ENCODE peak calls at places on chromosomes 11 and 22, in four cellular contexts. One of them, this sample, is unnamed.

GRCh38 chr11:26936109-26936508 is 57.8 kb upstream of the FIBIN start:
- DNase-seq in K562: no peak
- DNase-seq in HepG2: no peak
- DNase-seq in GM12878: no peak
- DNase-seq in this sample: no peak

GRCh38 chr11:23023319-23023718 is 163.0 kb upstream of the CCDC179 start:
- DNase-seq in K562: no peak
- DNase-seq in HepG2: no peak
- DNase-seq in GM12878: no peak
- DNase-seq in this sample: no peak

GRCh38 chr11:28241760-28242159 is 133.6 kb downstream of the METTL15 start:
- DNase-seq in HepG2: no peak
- DNase-seq in GM12878: no peak
- DNase-seq in K562: no peak
- DNase-seq in this sample: no peak

GRCh38 chr11:65609711-65610110 is 4.3 kb downstream of the MAP3K11 start:
- DNase-seq in GM12878: no peak
- DNase-seq in K562: no peak
- DNase-seq in HepG2: no peak
- DNase-seq in this sample: no peak

GRCh38 chr11:83156150-83156995 is 558 bp upstream of the PCF11 start:
- DNase-seq in HepG2: peak
- DNase-seq in GM12878: peak
- DNase-seq in K562: peak
- DNase-seq in this sample: peak

GRCh38 chr11:45997599-45997998 is 75.1 kb downstream of the LARGE2 start:
- DNase-seq in K562: peak
- DNase-seq in HepG2: no peak
- DNase-seq in GM12878: no peak
- DNase-seq in this sample: no peak

GRCh38 chr11:60942970-60943565 is 8.9 kb downstream of the SLC15A3 start:
- DNase-seq in K562: no peak
- DNase-seq in HepG2: no peak
- DNase-seq in GM12878: no peak
- DNase-seq in this sample: no peak

GRCh38 chr11:47766363-47767227 is 546 bp downstream of the FNBP4 start:
- DNase-seq in K562: no peak
- DNase-seq in HepG2: peak
- DNase-seq in GM12878: no peak
- DNase-seq in this sample: peak

GRCh38 chr11:58060535-58060934 is 29.8 kb downstream of the OR6Q1 start:
- DNase-seq in HepG2: no peak
- DNase-seq in GM12878: no peak
- DNase-seq in K562: no peak
- DNase-seq in this sample: no peak

GRCh38 chr11:57387284-57388030 is 3.0 kb downstream of the PRG2 start:
- DNase-seq in K562: peak
- DNase-seq in GM12878: no peak
- DNase-seq in HepG2: no peak
- DNase-seq in this sample: no peak

GRCh38 chr11:27882066-27882697 is 181.9 kb upstream of the BDNF start:
- DNase-seq in HepG2: no peak
- DNase-seq in K562: no peak
- DNase-seq in GM12878: no peak
- DNase-seq in this sample: no peak

GRCh38 chr11:32635819-32636218 is 52.2 kb downstream of the EIF3M start:
- DNase-seq in HepG2: no peak
- DNase-seq in K562: no peak
- DNase-seq in GM12878: no peak
- DNase-seq in this sample: no peak

GRCh38 chr22:45105281-45105700 is 58.4 kb upstream of the NUP50 start:
- DNase-seq in K562: no peak
- DNase-seq in HepG2: peak
- DNase-seq in GM12878: no peak
- DNase-seq in this sample: no peak

GRCh38 chr11:97454988-97455387 is 1065.2 kb downstream of the JRKL start:
- DNase-seq in K562: no peak
- DNase-seq in GM12878: no peak
- DNase-seq in HepG2: peak
- DNase-seq in this sample: no peak

GRCh38 chr11:63710476-63711217 is 29.3 kb downstream of the RTN3 start:
- DNase-seq in K562: peak
- DNase-seq in HepG2: no peak
- DNase-seq in GM12878: no peak
- DNase-seq in this sample: no peak

GRCh38 chr22:45452565-45453449 is 39.3 kb downstream of the RIBC2 start:
- DNase-seq in GM12878: no peak
- DNase-seq in HepG2: no peak
- DNase-seq in K562: no peak
- DNase-seq in this sample: no peak

GRCh38 chr22:32000171-32000570 is 42.9 kb upstream of the SLC5A1 start:
- DNase-seq in GM12878: no peak
- DNase-seq in HepG2: peak
- DNase-seq in K562: no peak
- DNase-seq in this sample: no peak

GRCh38 chr22:32005453-32005852 is 37.6 kb upstream of the SLC5A1 start:
- DNase-seq in GM12878: no peak
- DNase-seq in HepG2: no peak
- DNase-seq in K562: no peak
- DNase-seq in this sample: no peak
- TF ChIP-seq ATF3 in GM12878: no peak
- TF ChIP-seq ATF3 in HepG2: no peak
- TF ChIP-seq ATF3 in K562: no peak
- TF ChIP-seq ATF3 in this sample: no peak

DNA sequence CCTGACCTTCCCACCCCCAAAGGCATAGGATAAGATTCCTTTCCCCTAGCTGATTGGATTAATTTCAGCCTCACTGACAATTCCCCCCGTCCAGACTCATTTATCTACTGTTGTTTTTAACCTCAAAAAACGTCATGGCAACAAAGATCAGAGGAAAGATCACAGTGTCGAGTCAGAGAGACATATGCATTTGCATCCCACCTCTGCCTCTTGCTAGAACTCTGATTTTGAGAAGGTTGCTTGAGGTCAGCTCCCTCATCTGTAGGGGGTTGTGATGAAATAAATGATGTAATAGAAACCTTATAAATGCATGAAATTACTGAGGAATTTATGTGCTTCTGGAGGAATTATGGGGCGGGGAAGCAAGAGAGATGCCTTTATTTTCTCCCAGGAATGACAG is 53.3 kb upstream of the SYN3 start:
- DNase-seq in HepG2: no peak
- DNase-seq in K562: no peak
- DNase-seq in GM12878: no peak
- DNase-seq in this sample: no peak
- TF ChIP-seq CBFB in HepG2: no peak
- TF ChIP-seq CBFB in K562: no peak
- TF ChIP-seq CBFB in GM12878: no peak
- TF ChIP-seq CBFB in this sample: no peak

GRCh38 chr22:38169116-38169515 is 12.5 kb downstream of the PLA2G6 start:
- DNase-seq in HepG2: no peak
- DNase-seq in GM12878: no peak
- DNase-seq in K562: no peak
- DNase-seq in this sample: no peak
- TF ChIP-seq ATF3 in HepG2: no peak
- TF ChIP-seq ATF3 in GM12878: no peak
- TF ChIP-seq ATF3 in K562: no peak
- TF ChIP-seq ATF3 in this sample: no peak

GRCh38 chr22:17982572-17983141 is 41.7 kb downstream of the MICAL3 start:
- DNase-seq in HepG2: no peak
- DNase-seq in GM12878: no peak
- DNase-seq in K562: no peak
- DNase-seq in this sample: no peak

GRCh38 chr22:17981497-17981896 is 42.9 kb downstream of the MICAL3 start:
- DNase-seq in K562: no peak
- DNase-seq in HepG2: no peak
- DNase-seq in GM12878: no peak
- DNase-seq in this sample: no peak

GRCh38 chr22:17980013-17980510 is 44.3 kb downstream of the MICAL3 start:
- DNase-seq in GM12878: no peak
- DNase-seq in HepG2: no peak
- DNase-seq in K562: no peak
- DNase-seq in this sample: no peak

GRCh38 chr22:17978027-17978426 is 46.3 kb downstream of the MICAL3 start:
- DNase-seq in GM12878: no peak
- DNase-seq in K562: no peak
- DNase-seq in HepG2: no peak
- DNase-seq in this sample: no peak

GRCh38 chr22:17980638-17981051 is 43.7 kb downstream of the MICAL3 start:
- DNase-seq in K562: peak
- DNase-seq in GM12878: no peak
- DNase-seq in HepG2: no peak
- DNase-seq in this sample: no peak
- TF ChIP-seq CBFB in K562: peak
- TF ChIP-seq CBFB in GM12878: no peak
- TF ChIP-seq CBFB in HepG2: no peak
- TF ChIP-seq CBFB in this sample: no peak

GRCh38 chr11:70493089-70493474 is 94.8 kb downstream of the CTTN start:
- DNase-seq in GM12878: no peak
- DNase-seq in HepG2: no peak
- DNase-seq in K562: no peak
- DNase-seq in this sample: no peak
- TF ChIP-seq ATF3 in GM12878: no peak
- TF ChIP-seq ATF3 in HepG2: no peak
- TF ChIP-seq ATF3 in K562: no peak
- TF ChIP-seq ATF3 in this sample: no peak

GRCh38 chr11:120057028-120057330 is 80.9 kb downstream of the TRIM29 start:
- DNase-seq in K562: no peak
- DNase-seq in HepG2: no peak
- DNase-seq in GM12878: no peak
- DNase-seq in this sample: no peak
- TF ChIP-seq CBFB in K562: no peak
- TF ChIP-seq CBFB in HepG2: no peak
- TF ChIP-seq CBFB in GM12878: no peak
- TF ChIP-seq CBFB in this sample: no peak

This sample was measured in WTC11.